ENCODE peak calls at places on chromosomes 3 and 15, in six cellular contexts. One of them, this sample, is unnamed.
A peak's percentile ranks its signal among the peaks of the same experiment; 100 is the strongest.

GRCh38 chr15:50017522-50017921 is 101.5 kb downstream of the ATP8B4 start:
- DNase-seq in iris pigment epithelial cell: peak; percentile 71
- DNase-seq in Calu3: no peak
- DNase-seq in NCI-H1105 treated with DMSO at 0.1 percent for 48 hours: no peak
- DNase-seq in GOT3: no peak
- DNase-seq in NCI-H460: no peak
- DNase-seq in this sample: no peak

GRCh38 chr3:194422188-194422587 is 23.1 kb upstream of the GP5 start:
- DNase-seq in iris pigment epithelial cell: peak; percentile 71
- DNase-seq in NCI-H460: no peak
- DNase-seq in NCI-H1105 treated with DMSO at 0.1 percent for 48 hours: no peak
- DNase-seq in Calu3: no peak
- DNase-seq in GOT3: no peak
- DNase-seq in this sample: no peak

GRCh38 chr3:10957976-10958749 is 34.4 kb upstream of the SLC6A1 start:
- DNase-seq in NCI-H460: no peak
- DNase-seq in GOT3: no peak
- DNase-seq in iris pigment epithelial cell: no peak
- DNase-seq in Calu3: peak; percentile 30
- DNase-seq in NCI-H1105 treated with DMSO at 0.1 percent for 48 hours: peak; percentile 85
- DNase-seq in this sample: no peak

GRCh38 chr15:34481370-34481769 is 43.8 kb upstream of the GOLGA8A start:
- DNase-seq in Calu3: no peak
- DNase-seq in NCI-H460: no peak
- DNase-seq in iris pigment epithelial cell: no peak
- DNase-seq in NCI-H1105 treated with DMSO at 0.1 percent for 48 hours: no peak
- DNase-seq in GOT3: no peak
- DNase-seq in this sample: no peak

GRCh38 chr3:113227146-113227545 is 15.8 kb downstream of the BOC start:
- DNase-seq in GOT3: no peak
- DNase-seq in iris pigment epithelial cell: no peak
- DNase-seq in Calu3: no peak
- DNase-seq in NCI-H460: no peak
- DNase-seq in NCI-H1105 treated with DMSO at 0.1 percent for 48 hours: no peak
- DNase-seq in this sample: no peak

GRCh38 chr15:75138016-75138999 is 63.4 kb upstream of the C15orf39 start:
- DNase-seq in NCI-H460: no peak
- DNase-seq in Calu3: no peak
- DNase-seq in GOT3: no peak
- DNase-seq in iris pigment epithelial cell: peak; percentile 61
- DNase-seq in NCI-H1105 treated with DMSO at 0.1 percent for 48 hours: no peak
- DNase-seq in this sample: no peak

GRCh38 chr15:43006991-43007390 is 86.4 kb upstream of the TTBK2 start:
- DNase-seq in NCI-H1105 treated with DMSO at 0.1 percent for 48 hours: no peak
- DNase-seq in Calu3: no peak
- DNase-seq in iris pigment epithelial cell: no peak
- DNase-seq in NCI-H460: no peak
- DNase-seq in GOT3: no peak
- DNase-seq in this sample: no peak

GRCh38 chr3:48652923-48653715 is 9.6 kb downstream of the CELSR3 start:
- DNase-seq in iris pigment epithelial cell: no peak
- DNase-seq in GOT3: no peak
- DNase-seq in NCI-H460: no peak
- DNase-seq in Calu3: peak; percentile 9
- DNase-seq in NCI-H1105 treated with DMSO at 0.1 percent for 48 hours: no peak
- DNase-seq in this sample: no peak

GRCh38 chr3:152258448-152259302 is 10.1 kb upstream of the MBNL1 start:
- DNase-seq in Calu3: peak; percentile 85
- DNase-seq in NCI-H460: peak; percentile 72
- DNase-seq in GOT3: peak; percentile 77
- DNase-seq in iris pigment epithelial cell: peak; percentile 99
- DNase-seq in NCI-H1105 treated with DMSO at 0.1 percent for 48 hours: no peak
- DNase-seq in this sample: peak; percentile 30

GRCh38 chr15:34987982-34988873 is at the start of gene ZNF770:
- DNase-seq in iris pigment epithelial cell: peak; percentile 76
- DNase-seq in Calu3: peak; percentile 55
- DNase-seq in NCI-H1105 treated with DMSO at 0.1 percent for 48 hours: peak; percentile 49
- DNase-seq in NCI-H460: peak; percentile 55
- DNase-seq in GOT3: peak; percentile 37
- DNase-seq in this sample: peak; percentile 40

GRCh38 chr3:117398166-117398954 is 688.8 kb downstream of the TUSC7 start:
- DNase-seq in NCI-H460: no peak
- DNase-seq in GOT3: no peak
- DNase-seq in NCI-H1105 treated with DMSO at 0.1 percent for 48 hours: peak; percentile 88
- DNase-seq in Calu3: no peak
- DNase-seq in iris pigment epithelial cell: no peak
- DNase-seq in this sample: no peak

GRCh38 chr3:29324180-29324651 is 43.3 kb downstream of the RBMS3 start:
- DNase-seq in Calu3: no peak
- DNase-seq in iris pigment epithelial cell: peak; percentile 89
- DNase-seq in NCI-H460: peak; percentile 63
- DNase-seq in NCI-H1105 treated with DMSO at 0.1 percent for 48 hours: no peak
- DNase-seq in GOT3: no peak
- DNase-seq in this sample: no peak

GRCh38 chr15:81432179-81432578 is 58.2 kb upstream of the TMC3 start:
- DNase-seq in GOT3: no peak
- DNase-seq in NCI-H460: no peak
- DNase-seq in Calu3: no peak
- DNase-seq in iris pigment epithelial cell: no peak
- DNase-seq in NCI-H1105 treated with DMSO at 0.1 percent for 48 hours: no peak
- DNase-seq in this sample: no peak

GRCh38 chr3:189071452-189071851 is 100.3 kb upstream of the TPRG1 start:
- DNase-seq in NCI-H1105 treated with DMSO at 0.1 percent for 48 hours: peak; percentile 62
- DNase-seq in GOT3: no peak
- DNase-seq in NCI-H460: no peak
- DNase-seq in iris pigment epithelial cell: no peak
- DNase-seq in Calu3: no peak
- DNase-seq in this sample: peak; percentile 9

GRCh38 chr3:190294030-190294429 is 28.2 kb downstream of the CLDN1 start:
- DNase-seq in GOT3: no peak
- DNase-seq in NCI-H460: no peak
- DNase-seq in Calu3: no peak
- DNase-seq in iris pigment epithelial cell: no peak
- DNase-seq in NCI-H1105 treated with DMSO at 0.1 percent for 48 hours: no peak
- DNase-seq in this sample: no peak

GRCh38 chr15:101156509-101157159 is 95.2 kb downstream of the CHSY1 start:
- DNase-seq in NCI-H460: no peak
- DNase-seq in iris pigment epithelial cell: no peak
- DNase-seq in Calu3: no peak
- DNase-seq in GOT3: no peak
- DNase-seq in NCI-H1105 treated with DMSO at 0.1 percent for 48 hours: no peak
- DNase-seq in this sample: no peak

GRCh38 chr15:90036343-90036742 is 35.2 kb downstream of the ZNF710 start:
- DNase-seq in GOT3: no peak
- DNase-seq in iris pigment epithelial cell: no peak
- DNase-seq in Calu3: no peak
- DNase-seq in NCI-H460: no peak
- DNase-seq in NCI-H1105 treated with DMSO at 0.1 percent for 48 hours: no peak
- DNase-seq in this sample: no peak

GRCh38 chr15:80010131-80010673 is 39.2 kb upstream of the BCL2A1 start:
- DNase-seq in iris pigment epithelial cell: no peak
- DNase-seq in NCI-H460: no peak
- DNase-seq in NCI-H1105 treated with DMSO at 0.1 percent for 48 hours: peak; percentile 79
- DNase-seq in Calu3: peak; percentile 31
- DNase-seq in GOT3: no peak
- DNase-seq in this sample: no peak

GRCh38 chr3:117586161-117586560 is 876.6 kb downstream of the TUSC7 start:
- DNase-seq in GOT3: no peak
- DNase-seq in Calu3: no peak
- DNase-seq in NCI-H1105 treated with DMSO at 0.1 percent for 48 hours: peak; percentile 65
- DNase-seq in iris pigment epithelial cell: no peak
- DNase-seq in NCI-H460: no peak
- DNase-seq in this sample: no peak

GRCh38 chr3:54968546-54969172 is 40.8 kb upstream of the LRTM1 start:
- DNase-seq in GOT3: no peak
- DNase-seq in Calu3: no peak
- DNase-seq in NCI-H460: no peak
- DNase-seq in iris pigment epithelial cell: peak; percentile 80
- DNase-seq in NCI-H1105 treated with DMSO at 0.1 percent for 48 hours: no peak
- DNase-seq in this sample: no peak

GRCh38 chr3:75272708-75273107 is 391.4 kb upstream of the FRG2C start:
- DNase-seq in iris pigment epithelial cell: peak; percentile 62
- DNase-seq in NCI-H460: no peak
- DNase-seq in Calu3: no peak
- DNase-seq in GOT3: no peak
- DNase-seq in NCI-H1105 treated with DMSO at 0.1 percent for 48 hours: no peak
- DNase-seq in this sample: peak; percentile 6

GRCh38 chr3:83513011-83513410 is 1445.8 kb upstream of the CADM2 start:
- DNase-seq in GOT3: no peak
- DNase-seq in iris pigment epithelial cell: no peak
- DNase-seq in NCI-H460: no peak
- DNase-seq in NCI-H1105 treated with DMSO at 0.1 percent for 48 hours: no peak
- DNase-seq in Calu3: no peak
- DNase-seq in this sample: no peak

GRCh38 chr15:22878103-22878502 is 39.6 kb downstream of the NIPA2 start:
- DNase-seq in NCI-H460: no peak
- DNase-seq in GOT3: no peak
- DNase-seq in Calu3: no peak
- DNase-seq in iris pigment epithelial cell: no peak
- DNase-seq in NCI-H1105 treated with DMSO at 0.1 percent for 48 hours: no peak
- DNase-seq in this sample: no peak

GRCh38 chr15:58686286-58686685 is 63.2 kb downstream of the ADAM10 start:
- DNase-seq in Calu3: no peak
- DNase-seq in NCI-H460: no peak
- DNase-seq in iris pigment epithelial cell: no peak
- DNase-seq in NCI-H1105 treated with DMSO at 0.1 percent for 48 hours: no peak
- DNase-seq in GOT3: no peak
- DNase-seq in this sample: no peak

GRCh38 chr3:131020122-131020693 is 6.4 kb downstream of the ASTE1 start:
- DNase-seq in NCI-H1105 treated with DMSO at 0.1 percent for 48 hours: no peak
- DNase-seq in NCI-H460: no peak
- DNase-seq in GOT3: no peak
- DNase-seq in iris pigment epithelial cell: no peak
- DNase-seq in Calu3: no peak
- DNase-seq in this sample: no peak

GRCh38 chr3:147613710-147614109 is 204.5 kb downstream of the ZIC1 start:
- DNase-seq in NCI-H460: no peak
- DNase-seq in iris pigment epithelial cell: no peak
- DNase-seq in Calu3: no peak
- DNase-seq in NCI-H1105 treated with DMSO at 0.1 percent for 48 hours: peak; percentile 29
- DNase-seq in GOT3: no peak
- DNase-seq in this sample: no peak

This sample was measured in NCI-H446.